ENCODE peak calls at places on chromosomes 2 and 18, in seven cellular contexts. M is naive thymus-derived CD8-positive, alpha-beta T cell; X is GM12892; T is retina; O is T-cell; A is activated T-helper 1 cell treated with anti-CD3 and anti-CD28 coated beads, Interleukin-2, amount 50 U/mL, for 16 hours; F is stimulated activated CD4-positive, alpha-beta T cell treated with anti-CD3 and anti-CD28 coated beads, Interleukin-12 subunit alpha, Interleukin-12 subunit beta, amount 100 ng/mL, for 48 hours. K is an unnamed sample.

GRCh38 chr18:13261658-13262357 is 43.2 kb downstream of the LDLRAD4 start:
- DNase-seq in M (peak), X (no peak), T (no peak), O (no peak), A (no peak), F (no peak), K (no peak)

GRCh38 chr2:28709101-28709500 is 42.5 kb upstream of the PPP1CB start:
- DNase-seq in M (no peak), X (no peak), T (no peak), O (no peak), A (no peak), F (no peak), K (no peak)

GRCh38 chr2:125386074-125386473 is 1269.9 kb upstream of the GYPC start:
- DNase-seq in M (no peak), X (no peak), T (no peak), O (no peak), A (no peak), F (no peak), K (no peak)

GRCh38 chr2:108449410-108450200 is 599 bp downstream of the GCC2 start:
- DNase-seq in M (peak), X (peak), T (no peak), O (no peak), A (no peak), F (no peak), K (no peak)

GRCh38 chr2:219439518-219439917 is 4.9 kb downstream of the SPEG start:
- DNase-seq in M (no peak), X (no peak), T (no peak), O (no peak), A (no peak), F (no peak), K (no peak)

GRCh38 chr2:54879037-54879436 is 155.6 kb downstream of the EML6 start:
- DNase-seq in M (no peak), X (no peak), T (no peak), O (no peak), A (no peak), F (no peak), K (no peak)

GRCh38 chr2:175903384-175903936 is 98.6 kb downstream of the LNPK start:
- DNase-seq in M (no peak), X (no peak), T (no peak), O (no peak), A (no peak), F (no peak), K (no peak)

GRCh38 chr18:65988972-65989371 is 238.2 kb downstream of the CDH7 start:
- DNase-seq in M (no peak), X (no peak), T (peak), O (no peak), A (no peak), F (no peak), K (no peak)

GRCh38 chr2:170965446-170966225 is 36.6 kb downstream of the GORASP2 start:
- DNase-seq in M (no peak), X (no peak), T (no peak), O (no peak), A (no peak), F (no peak), K (peak)

GRCh38 chr2:42063383-42064171 is 15.8 kb downstream of the PKDCC start:
- DNase-seq in M (no peak), X (no peak), T (no peak), O (no peak), A (no peak), F (no peak), K (no peak)

GRCh38 chr18:63137999-63138448 is 181.5 kb downstream of the BCL2 start:
- DNase-seq in M (peak), X (no peak), T (no peak), O (peak), A (peak), F (no peak), K (no peak)

GRCh38 chr2:74513605-74514367 is 464 bp upstream of the TLX2 start:
- DNase-seq in M (peak), X (no peak), T (peak), O (no peak), A (no peak), F (no peak), K (no peak)

GRCh38 chr18:61606068-61606660 is 272.9 kb downstream of the CDH20 start:
- DNase-seq in M (no peak), X (no peak), T (peak), O (no peak), A (no peak), F (no peak), K (peak)

GRCh38 chr2:119338826-119339561 is 27.6 kb downstream of the C2orf76 start:
- DNase-seq in M (peak), X (peak), T (no peak), O (no peak), A (peak), F (no peak), K (no peak)

GRCh38 chr2:42844366-42844765 is 52.0 kb upstream of the HAAO start:
- DNase-seq in M (no peak), X (no peak), T (no peak), O (no peak), A (no peak), F (no peak), K (no peak)

GRCh38 chr2:219447242-219448098 is 12.8 kb downstream of the SPEG start:
- DNase-seq in M (no peak), X (no peak), T (no peak), O (no peak), A (no peak), F (no peak), K (no peak)

GRCh38 chr2:7044253-7045250 is 127.3 kb downstream of the RNF144A start:
- DNase-seq in M (peak), X (peak), T (peak), O (peak), A (peak), F (peak), K (peak)

GRCh38 chr2:191916826-191917225 is 69.9 kb upstream of the CAVIN2 start:
- DNase-seq in M (no peak), X (no peak), T (no peak), O (no peak), A (no peak), F (no peak), K (no peak)

GRCh38 chr2:142596334-142597088 is 281.0 kb upstream of the KYNU start:
- DNase-seq in M (no peak), X (no peak), T (no peak), O (no peak), A (no peak), F (no peak), K (no peak)

GRCh38 chr2:75204833-75205232 is 5.5 kb upstream of the TACR1 start:
- DNase-seq in M (no peak), X (no peak), T (no peak), O (no peak), A (no peak), F (no peak), K (no peak)

GRCh38 chr2:191311156-191311555 is 66.0 kb downstream of the MYO1B start:
- DNase-seq in M (no peak), X (no peak), T (no peak), O (no peak), A (no peak), F (no peak), K (no peak)

GRCh38 chr18:12253517-12254136 is 534 bp upstream of the CIDEA start:
- DNase-seq in M (no peak), X (no peak), T (peak), O (no peak), A (no peak), F (no peak), K (no peak)

GRCh38 chr2:213723707-213724106 is 439.4 kb downstream of the SPAG16 start:
- DNase-seq in M (no peak), X (no peak), T (no peak), O (no peak), A (no peak), F (no peak), K (no peak)

GRCh38 chr2:119065146-119065545 is 93.4 kb downstream of the C1QL2 start:
- DNase-seq in M (no peak), X (no peak), T (no peak), O (no peak), A (no peak), F (no peak), K (no peak)

GRCh38 chr2:46230115-46230571 is 67.1 kb upstream of the EPAS1 start:
- DNase-seq in M (no peak), X (no peak), T (peak), O (no peak), A (no peak), F (no peak), K (peak)

GRCh38 chr2:197183355-197183754 is 127.2 kb downstream of the ANKRD44 start:
- DNase-seq in M (no peak), X (no peak), T (no peak), O (no peak), A (no peak), F (no peak), K (no peak)

GRCh38 chr2:240604291-240604938 is 17.9 kb downstream of the CAPN10 start:
- DNase-seq in M (no peak), X (no peak), T (peak), O (no peak), A (no peak), F (no peak), K (no peak)

GRCh38 chr2:42878581-42878980 is 86.2 kb upstream of the HAAO start:
- DNase-seq in M (no peak), X (no peak), T (no peak), O (no peak), A (no peak), F (peak), K (peak)